ENCODE peak calls at places on chromosomes 16 and 17, in nine cellular contexts. J is GM12864, Q is PC-9, D is stomach, H is prostate gland, E is epithelial cell of proximal tubule, O is epithelial cell of esophagus, P is retinal pigment epithelial cell, W is body of pancreas. S is an unnamed sample.

GRCh38 chr16:57468346-57468745 is 5.9 kb downstream of the POLR2C start:
- DNase-seq in J (no peak), Q (no peak), D (no peak), H (no peak), E (no peak), O (no peak), P (no peak), W (no peak), S (no peak)

GRCh38 chr17:74437702-74438101 is 5.8 kb downstream of the GPRC5C start:
- DNase-seq in J (no peak), Q (no peak), D (no peak), H (no peak), E (no peak), O (no peak), P (no peak), W (no peak), S (peak; percentile 18)

GRCh38 chr17:1787301-1787902 is 25.5 kb downstream of the SERPINF1 start:
- DNase-seq in J (no peak), Q (peak; percentile 76), D (peak; percentile 43), H (peak; percentile 60), E (peak; percentile 71), O (peak; percentile 92), P (peak; percentile 70), W (peak; percentile 64), S (peak; percentile 90)

GRCh38 chr17:49390548-49391324 is 23.9 kb downstream of the PHB1 start:
- DNase-seq in J (no peak), Q (peak; percentile 86), D (peak; percentile 58), H (peak; percentile 28), E (no peak), O (no peak), P (no peak), W (peak; percentile 44), S (no peak)

GRCh38 chr17:9818760-9819159 is 3.1 kb downstream of the GSG1L2 start:
- DNase-seq in J (no peak), Q (no peak), D (no peak), H (no peak), E (no peak), O (peak; percentile 45), P (no peak), W (no peak), S (no peak)

GRCh38 chr17:77352996-77353395 is 212.2 kb downstream of the SEC14L1 start:
- DNase-seq in J (no peak), Q (no peak), D (peak; percentile 4), H (no peak), E (no peak), O (no peak), P (no peak), W (no peak), S (no peak)

GRCh38 chr17:50909765-50910661 is 43.9 kb upstream of the TOB1 start:
- DNase-seq in J (no peak), Q (no peak), D (no peak), H (no peak), E (no peak), O (no peak), P (peak; percentile 76), W (peak; percentile 47), S (no peak)

GRCh38 chr16:24668481-24669001 is 60.9 kb upstream of the TNRC6A start:
- DNase-seq in J (no peak), Q (no peak), D (no peak), H (no peak), E (peak; percentile 96), O (peak; percentile 37), P (no peak), W (peak; percentile 18), S (no peak)

GRCh38 chr16:79723583-79724168 is 123.1 kb upstream of the MAF start:
- DNase-seq in J (no peak), Q (no peak), D (peak; percentile 82), H (no peak), E (no peak), O (no peak), P (peak; percentile 67), W (peak; percentile 76), S (no peak)

GRCh38 chr16:83882118-83882879 is 16.6 kb upstream of the MLYCD start:
- DNase-seq in J (no peak), Q (no peak), D (no peak), H (no peak), E (no peak), O (no peak), P (no peak), W (no peak), S (no peak)

GRCh38 chr17:40915199-40915661 is 22.2 kb downstream of the KRT23 start:
- DNase-seq in J (no peak), Q (peak; percentile 99), D (no peak), H (no peak), E (peak; percentile 100), O (peak; percentile 97), P (peak; percentile 54), W (no peak), S (peak; percentile 89)

GRCh38 chr16:71360378-71360777 is 1.9 kb downstream of the CALB2 start:
- DNase-seq in J (no peak), Q (peak; percentile 95), D (no peak), H (no peak), E (peak; percentile 69), O (peak; percentile 88), P (peak; percentile 36), W (peak; percentile 21), S (peak; percentile 92)

GRCh38 chr17:72901657-72902056 is 190.8 kb downstream of the SLC39A11 start:
- DNase-seq in J (no peak), Q (no peak), D (no peak), H (no peak), E (no peak), O (no peak), P (no peak), W (no peak), S (no peak)

GRCh38 chr17:10614536-10615155 is 42.5 kb downstream of the MYH3 start:
- DNase-seq in J (no peak), Q (no peak), D (no peak), H (peak; percentile 31), E (no peak), O (peak; percentile 55), P (no peak), W (peak; percentile 29), S (peak; percentile 76)

GRCh38 chr17:68595496-68595895 is 5.7 kb downstream of the FAM20A start:
- DNase-seq in J (no peak), Q (no peak), D (no peak), H (no peak), E (no peak), O (no peak), P (no peak), W (no peak), S (no peak)

DNA sequence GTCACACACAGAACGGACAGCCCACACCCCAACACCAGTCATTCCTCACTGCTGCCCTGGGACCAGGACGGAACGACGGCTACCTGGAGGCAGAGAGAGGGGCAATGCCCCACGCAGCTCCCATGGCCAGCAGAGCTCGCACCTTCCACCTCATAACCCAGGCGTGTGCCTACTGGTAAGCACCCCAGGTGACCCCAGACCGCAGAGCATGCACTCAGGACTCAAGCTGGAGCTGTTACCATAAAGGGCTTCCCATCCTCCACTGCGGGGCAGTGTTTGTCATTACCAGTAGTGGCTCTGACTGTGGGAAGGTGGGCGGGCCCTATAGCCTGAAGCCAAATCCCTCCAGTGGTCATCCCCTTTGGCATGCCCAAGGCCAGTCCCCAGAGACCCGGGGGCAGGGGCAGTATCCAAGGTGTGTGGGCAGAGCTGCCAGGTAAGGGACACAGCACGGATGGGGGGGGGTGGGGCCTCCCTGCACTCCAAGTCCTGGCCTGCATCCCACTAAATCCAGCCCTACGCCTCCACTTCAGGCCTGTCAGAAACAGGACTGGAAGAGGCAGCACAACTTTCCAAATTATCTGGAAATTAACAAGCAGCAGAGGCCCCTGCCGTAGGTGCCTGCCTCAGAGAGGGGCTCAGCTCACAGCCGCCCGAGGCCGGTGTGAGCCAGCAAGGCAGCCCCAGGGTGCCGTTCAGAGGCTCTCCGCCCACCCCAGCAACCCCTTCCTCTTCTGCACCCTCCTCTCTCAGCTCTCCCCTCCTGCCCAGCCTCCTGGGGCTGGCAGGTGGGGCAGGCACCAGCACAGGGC is 4.8 kb upstream of the BCAR1 start:
- DNase-seq in J (no peak), Q (no peak), D (peak; percentile 28), H (no peak), E (no peak), O (no peak), P (no peak), W (peak; percentile 42), S (no peak)
- TF ChIP-seq CTCF in J (no peak), Q (no peak), D (no peak), H (no peak), E (no peak), O (no peak), P (no peak), W (no peak), S (no peak)

DNA sequence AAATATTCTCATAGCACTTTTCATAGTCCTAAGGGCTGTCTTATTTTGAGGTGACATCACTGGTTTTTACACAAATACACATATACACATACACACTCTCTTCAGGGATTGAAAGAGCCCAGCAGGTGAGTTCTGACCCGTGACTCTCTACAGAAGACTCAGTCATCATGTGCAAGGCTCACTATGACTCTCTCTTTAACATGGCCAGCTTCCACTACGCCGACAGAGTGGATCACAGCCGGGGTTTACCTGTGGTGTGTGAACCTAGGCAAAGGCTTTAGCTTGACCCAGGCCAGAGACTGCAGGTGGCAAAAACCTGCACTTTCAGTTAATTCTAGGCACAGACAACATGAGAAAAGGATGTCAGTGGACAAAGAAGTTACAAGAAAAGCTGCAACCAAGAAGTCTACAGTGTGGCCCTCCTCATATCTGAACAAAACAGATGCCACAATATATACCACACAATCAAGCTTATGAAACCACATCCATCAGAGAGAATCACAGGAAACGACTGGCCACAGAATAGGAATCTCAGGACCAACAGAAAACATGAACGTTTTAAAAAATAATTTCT is 56.5 kb downstream of the CYTH1 start:
- DNase-seq in J (peak; percentile 57), Q (no peak), D (no peak), H (no peak), E (no peak), O (no peak), P (no peak), W (no peak), S (no peak)
- H3K4me3 ChIP-seq in J (peak overlapping the region; percentile 29), Q (no peak overlapping the region), D (no peak overlapping the region), H (no peak overlapping the region), E (no peak overlapping the region), O (no peak overlapping the region), P (no peak overlapping the region), W (no peak overlapping the region), S (no peak overlapping the region)

GRCh38 chr16:27179500-27180072 is 23.7 kb upstream of the KDM8 start:
- DNase-seq in J (peak; percentile 42), Q (peak; percentile 55), D (peak; percentile 88), H (peak; percentile 57), E (no peak), O (peak; percentile 66), P (no peak), W (peak; percentile 94), S (peak; percentile 71)
- TF ChIP-seq CTCF in J (peak; percentile 96), Q (peak; percentile 88), D (peak; percentile 46), H (peak; percentile 74), E (peak; percentile 94), O (peak; percentile 78), P (peak; percentile 95), W (peak; percentile 99), S (peak; percentile 93)

DNA sequence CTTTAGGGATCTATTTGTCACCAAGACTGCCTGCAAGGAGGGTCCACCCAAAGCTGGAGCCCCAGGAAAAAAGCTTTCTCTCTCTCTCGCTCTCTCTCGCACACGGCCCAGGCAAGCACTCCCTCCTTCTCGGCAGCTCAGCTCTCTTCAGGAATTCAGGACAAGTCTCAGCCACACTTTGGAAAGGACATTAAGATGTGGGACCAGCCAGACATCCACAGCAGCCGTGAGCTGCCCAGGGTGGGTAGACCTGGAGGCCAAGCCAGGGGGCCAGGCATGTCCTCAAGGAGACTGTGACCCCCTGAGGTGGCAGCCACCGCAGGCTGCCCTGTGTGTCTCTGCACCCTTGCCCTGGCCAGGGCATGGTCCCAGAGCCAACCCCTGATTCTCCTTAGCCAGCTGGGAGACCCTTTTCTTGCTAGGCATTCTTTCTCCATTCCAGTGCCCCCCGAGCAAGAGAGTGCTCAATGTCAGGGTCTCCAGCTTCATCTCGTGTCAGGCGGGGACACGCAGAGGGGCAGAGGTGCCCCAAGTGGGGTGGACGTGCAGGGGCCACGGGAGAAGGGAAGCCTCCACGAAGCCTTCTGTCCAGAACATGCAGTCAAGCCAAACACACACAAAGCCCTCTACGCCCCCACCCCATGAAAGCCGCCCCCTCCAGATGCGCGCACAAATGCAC is 1.0 kb downstream of the GPR139 start:
- DNase-seq in J (no peak), Q (no peak), D (no peak), H (no peak), E (no peak), O (no peak), P (no peak), W (no peak), S (no peak)
- H3K4me3 ChIP-seq in J (no peak overlapping the region), Q (no peak overlapping the region), D (no peak overlapping the region), H (no peak overlapping the region), E (no peak overlapping the region), O (no peak overlapping the region), P (no peak overlapping the region), W (no peak overlapping the region), S (no peak overlapping the region)

S was measured in fibroblast of pulmonary artery.